ENCODE peak calls at places on chromosomes 6 and 20, in ten cellular contexts. J is naive B cell; U is neural crest cell; P is adipocyte; V is AG20443; L is psoas muscle; A is HuH-7.5; E is endothelial cell; K is kidney; S is stimulated activated CD4-positive, alpha-beta T cell treated with anti-CD3 and anti-CD28 coated beads, Interleukin-15, amount 100 ng/mL, for 1 hour. O is an unnamed sample.

GRCh38 chr20:45412653-45413052 is 3.3 kb upstream of the PIGT start:
- DNase-seq in J (no peak), U (no peak), P (no peak), V (no peak), L (no peak), A (no peak), E (no peak), K (no peak), S (no peak), O (no peak)

GRCh38 chr20:53157443-53158408 is 185.6 kb downstream of the TSHZ2 start:
- DNase-seq in J (no peak), U (peak), P (peak), V (no peak), L (peak), A (peak), E (peak), K (no peak), S (no peak), O (no peak)

GRCh38 chr6:136511921-136512320 is 38.3 kb downstream of the MAP7 start:
- DNase-seq in J (no peak), U (no peak), P (no peak), V (no peak), L (no peak), A (no peak), E (no peak), K (no peak), S (no peak), O (no peak)

GRCh38 chr20:45964024-45964423 is 8.0 kb downstream of the ZNF335 start:
- DNase-seq in J (no peak), U (no peak), P (no peak), V (no peak), L (no peak), A (no peak), E (no peak), K (no peak), S (no peak), O (peak)

GRCh38 chr6:100573169-100573568 is 108.4 kb upstream of the SIM1 start:
- DNase-seq in J (no peak), U (no peak), P (peak), V (peak), L (no peak), A (no peak), E (peak), K (no peak), S (no peak), O (no peak)

GRCh38 chr6:101630956-101631355 is 237.4 kb downstream of the GRIK2 start:
- DNase-seq in J (no peak), U (no peak), P (no peak), V (no peak), L (no peak), A (no peak), E (no peak), K (no peak), S (no peak), O (no peak)

GRCh38 chr20:24470782-24471582 is 1.6 kb downstream of the SYNDIG1 start:
- DNase-seq in J (no peak), U (no peak), P (no peak), V (no peak), L (no peak), A (no peak), E (peak), K (no peak), S (no peak), O (no peak)

GRCh38 chr6:148263010-148263409 is 79.6 kb upstream of the SASH1 start:
- DNase-seq in J (no peak), U (no peak), P (no peak), V (no peak), L (no peak), A (no peak), E (no peak), K (no peak), S (no peak), O (no peak)

GRCh38 chr20:45341939-45342862 is 6.0 kb downstream of the SDC4 start:
- DNase-seq in J (no peak), U (no peak), P (peak), V (peak), L (peak), A (peak), E (peak), K (peak), S (no peak), O (no peak)

GRCh38 chr6:26065952-26066380 is 21.3 kb upstream of the HFE start:
- DNase-seq in J (peak), U (peak), P (peak), V (peak), L (peak), A (no peak), E (peak), K (no peak), S (no peak), O (no peak)

GRCh38 chr6:41970436-41970846 is 28.8 kb upstream of the CCND3 start:
- DNase-seq in J (no peak), U (no peak), P (peak), V (peak), L (peak), A (no peak), E (no peak), K (no peak), S (peak), O (no peak)

GRCh38 chr6:112691289-112691688 is 344.2 kb downstream of the RFPL4B start:
- DNase-seq in J (no peak), U (no peak), P (peak), V (peak), L (no peak), A (no peak), E (no peak), K (no peak), S (no peak), O (no peak)

GRCh38 chr6:84779917-84780316 is 15.5 kb upstream of the TBX18 start:
- DNase-seq in J (no peak), U (no peak), P (no peak), V (no peak), L (no peak), A (no peak), E (no peak), K (no peak), S (no peak), O (no peak)

GRCh38 chr6:30835576-30835975 is 48.7 kb upstream of the DDR1 start:
- DNase-seq in J (no peak), U (no peak), P (no peak), V (no peak), L (no peak), A (no peak), E (no peak), K (no peak), S (no peak), O (no peak)

GRCh38 chr20:32893878-32894483 is 35.3 kb downstream of the EFCAB8 start:
- DNase-seq in J (no peak), U (peak), P (peak), V (peak), L (no peak), A (peak), E (peak), K (peak), S (no peak), O (no peak)

GRCh38 chr6:90388395-90388794 is 91.8 kb upstream of the BACH2 start:
- DNase-seq in J (no peak), U (no peak), P (no peak), V (no peak), L (no peak), A (no peak), E (no peak), K (no peak), S (no peak), O (no peak)

GRCh38 chr6:12911387-12911960 is 194.9 kb downstream of the PHACTR1 start:
- DNase-seq in J (no peak), U (no peak), P (peak), V (peak), L (no peak), A (no peak), E (peak), K (no peak), S (no peak), O (no peak)

GRCh38 chr6:7675353-7675945 is 50.5 kb upstream of the BMP6 start:
- DNase-seq in J (no peak), U (no peak), P (no peak), V (no peak), L (no peak), A (no peak), E (no peak), K (no peak), S (no peak), O (no peak)